ENCODE peak calls at places on chromosomes 16 and 17, in ten cellular contexts. H is choroid plexus epithelial cell, B is heart left ventricle, U is ovary, N is tibial artery, G is heart right ventricle, R is GM13977, M is stomach, C is AG04450, E is PC-9. S is an unnamed sample.

GRCh38 chr16:83951544-83951943 is 1.5 kb upstream of the OSGIN1 start:
- DNase-seq in H (no peak), B (no peak), U (no peak), N (no peak), G (no peak), R (no peak), M (no peak), C (no peak), E (no peak), S (no peak)

GRCh38 chr16:56606071-56606687 is 2.2 kb upstream of the MT2A start:
- DNase-seq in H (no peak), B (no peak), U (peak; percentile 70), N (peak; percentile 81), G (no peak), R (no peak), M (no peak), C (no peak), E (no peak), S (no peak)

GRCh38 chr17:74374786-74375185 is 7.5 kb downstream of the GPR142 start:
- DNase-seq in H (no peak), B (no peak), U (no peak), N (no peak), G (no peak), R (no peak), M (no peak), C (no peak), E (no peak), S (no peak)

GRCh38 chr17:17748179-17748578 is 66.9 kb downstream of the RAI1 start:
- DNase-seq in H (no peak), B (no peak), U (no peak), N (no peak), G (no peak), R (no peak), M (no peak), C (no peak), E (no peak), S (no peak)

GRCh38 chr17:67682196-67682595 is 35.5 kb upstream of the NOL11 start:
- DNase-seq in H (no peak), B (no peak), U (no peak), N (no peak), G (no peak), R (no peak), M (peak; percentile 64), C (no peak), E (no peak), S (no peak)

GRCh38 chr16:48271728-48272127 is 24.4 kb upstream of the ABCC11 start:
- DNase-seq in H (peak; percentile 66), B (no peak), U (no peak), N (no peak), G (no peak), R (no peak), M (no peak), C (no peak), E (no peak), S (no peak)

GRCh38 chr17:58576679-58577367 is 62.4 kb upstream of the MTMR4 start:
- DNase-seq in H (peak; percentile 24), B (no peak), U (no peak), N (no peak), G (no peak), R (no peak), M (no peak), C (no peak), E (no peak), S (no peak)

GRCh38 chr16:53912155-53912554 is 208.2 kb downstream of the FTO start:
- DNase-seq in H (no peak), B (no peak), U (no peak), N (no peak), G (no peak), R (peak; percentile 19), M (no peak), C (no peak), E (peak; percentile 36), S (peak; percentile 22)

GRCh38 chr16:23026777-23027362 is 122.4 kb downstream of the USP31 start:
- DNase-seq in H (peak; percentile 14), B (no peak), U (no peak), N (no peak), G (no peak), R (no peak), M (no peak), C (no peak), E (no peak), S (no peak)

GRCh38 chr16:17205279-17206139 is 265.3 kb downstream of the XYLT1 start:
- DNase-seq in H (no peak), B (no peak), U (no peak), N (no peak), G (no peak), R (no peak), M (peak; percentile 29), C (peak; percentile 80), E (no peak), S (no peak)

GRCh38 chr17:68418876-68419275 is 38.4 kb downstream of the WIPI1 start:
- DNase-seq in H (no peak), B (no peak), U (no peak), N (no peak), G (no peak), R (no peak), M (no peak), C (no peak), E (no peak), S (no peak)

GRCh38 chr16:22670551-22670970 is 143.4 kb upstream of the HS3ST2 start:
- DNase-seq in H (peak; percentile 11), B (no peak), U (no peak), N (no peak), G (no peak), R (peak; percentile 61), M (no peak), C (no peak), E (no peak), S (peak; percentile 59)

DNA sequence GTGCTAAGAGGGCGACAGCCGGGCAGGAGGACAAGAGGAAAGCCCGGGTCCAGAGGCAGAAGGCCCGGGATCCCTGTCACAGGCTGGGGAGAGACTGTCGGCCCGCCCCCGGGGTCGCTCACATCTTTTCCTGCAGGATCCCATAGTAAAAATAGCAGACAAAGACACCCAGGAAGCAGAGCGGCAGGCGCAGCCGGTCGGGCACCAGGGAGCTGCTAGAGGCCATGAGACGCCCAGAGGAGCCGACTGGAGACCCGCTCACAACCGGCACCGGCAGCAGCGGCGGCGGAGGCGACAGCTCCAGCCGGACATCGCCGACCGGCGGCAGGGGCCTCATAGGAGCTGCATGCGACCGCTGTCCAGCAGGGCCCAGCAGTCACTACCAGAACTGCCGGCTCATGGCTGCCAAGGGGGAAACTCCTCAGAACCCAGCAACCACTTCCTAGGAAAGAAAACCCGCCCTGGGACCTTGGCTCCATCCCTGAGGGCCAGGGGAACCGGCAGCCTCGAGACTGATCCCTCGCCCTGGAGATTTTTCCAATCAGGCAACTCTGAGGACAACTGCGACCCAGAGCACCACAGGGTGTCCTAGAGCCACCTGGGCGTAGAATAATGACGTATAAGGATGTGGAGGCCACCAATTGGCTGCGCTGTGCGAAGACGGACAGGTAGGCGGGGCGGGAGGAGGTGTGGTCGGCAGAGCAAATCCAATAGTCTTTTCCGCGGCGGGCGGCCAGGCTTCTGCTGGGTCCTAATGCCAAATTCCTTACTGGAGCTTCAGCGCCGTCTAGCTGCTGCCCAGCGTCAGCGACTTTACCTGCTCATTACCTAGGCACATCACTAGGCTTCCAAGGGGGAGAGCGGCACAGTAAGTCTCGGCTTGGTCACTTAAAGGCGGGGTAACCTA is at the start of gene SLC35B1:
- DNase-seq in H (peak; percentile 99), B (peak; percentile 99), U (peak; percentile 98), N (peak; percentile 99), G (peak; percentile 98), R (peak; percentile 98), M (peak; percentile 99), C (peak; percentile 97), E (peak; percentile 98), S (peak; percentile 99)
- TF ChIP-seq CTCF in H (peak; percentile 99), B (peak; percentile 75), U (peak; percentile 56), N (peak; percentile 51), G (peak; percentile 69), R (peak; percentile 99), M (peak; percentile 82), C (peak; percentile 94), E (peak; percentile 83), S (peak; percentile 96)

GRCh38 chr16:54934536-54935410 is 4.1 kb downstream of the IRX5 start:
- DNase-seq in H (no peak), B (no peak), U (no peak), N (no peak), G (no peak), R (peak; percentile 36), M (no peak), C (no peak), E (no peak), S (peak; percentile 39)
- TF ChIP-seq CTCF in H (no peak), B (no peak), U (no peak), N (no peak), G (peak; percentile 8), R (no peak), M (no peak), C (no peak), E (no peak), S (no peak)

GRCh38 chr16:10983175-10983558 is 38.8 kb downstream of the CLEC16A start:
- DNase-seq in H (no peak), B (no peak), U (no peak), N (no peak), G (no peak), R (no peak), M (peak; percentile 44), C (no peak), E (no peak), S (no peak)
- TF ChIP-seq CTCF in H (no peak), B (no peak), U (no peak), N (no peak), G (no peak), R (peak; percentile 37), M (no peak), C (peak; percentile 4), E (peak; percentile 42), S (peak; percentile 29)

GRCh38 chr17:39578272-39578671 is 29.4 kb downstream of the NEUROD2 start:
- DNase-seq in H (no peak), B (no peak), U (no peak), N (no peak), G (no peak), R (no peak), M (no peak), C (no peak), E (no peak), S (no peak)

GRCh38 chr17:39579318-39580081 is 28.2 kb downstream of the NEUROD2 start:
- DNase-seq in H (no peak), B (peak; percentile 80), U (no peak), N (no peak), G (peak; percentile 75), R (no peak), M (no peak), C (no peak), E (no peak), S (no peak)

GRCh38 chr17:39573447-39574298 is 34.0 kb downstream of the NEUROD2 start:
- DNase-seq in H (peak; percentile 58), B (peak; percentile 87), U (peak; percentile 55), N (peak; percentile 52), G (peak; percentile 79), R (peak; percentile 85), M (peak; percentile 67), C (no peak), E (peak; percentile 57), S (peak; percentile 85)

GRCh38 chr17:39580082-39580468 is 27.6 kb downstream of the NEUROD2 start:
- DNase-seq in H (no peak), B (no peak), U (no peak), N (no peak), G (no peak), R (no peak), M (no peak), C (no peak), E (no peak), S (no peak)

DNA sequence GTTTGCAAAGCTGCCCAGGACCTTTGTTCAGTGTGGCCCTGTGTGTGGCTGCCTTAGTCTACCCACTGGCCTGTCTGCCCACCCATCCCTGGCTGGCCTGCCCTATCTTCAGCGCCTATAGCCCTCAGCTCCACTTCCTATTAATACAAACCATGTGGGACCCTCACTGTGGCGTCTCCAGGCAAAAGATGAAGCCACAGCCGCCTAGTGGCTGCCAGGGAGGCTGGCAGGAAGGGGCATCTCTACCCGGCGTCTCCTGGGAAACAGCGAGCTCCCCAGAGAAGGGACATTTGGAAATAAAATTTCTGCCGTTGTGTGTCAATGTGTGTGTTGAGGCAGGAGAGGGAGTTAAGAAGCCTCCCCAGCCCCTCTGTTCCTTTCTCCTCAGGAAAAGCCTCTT is 31.5 kb downstream of the NEUROD2 start:
- DNase-seq in H (no peak), B (no peak), U (no peak), N (no peak), G (no peak), R (no peak), M (no peak), C (no peak), E (no peak), S (no peak)
- TF ChIP-seq CTCF in H (peak; percentile 62), B (no peak), U (no peak), N (peak; percentile 26), G (no peak), R (peak; percentile 29), M (no peak), C (peak; percentile 63), E (peak; percentile 71), S (no peak)